ENCODE peak calls at places on chromosomes 7 and 10, in seven cellular contexts. One of them, this sample, is unnamed.
A peak's percentile ranks its signal among the peaks of the same experiment; 100 is the strongest.

GRCh38 chr7:147861058-147861716 is 729.4 kb upstream of the C7orf33 start:
- DNase-seq in GM06990: no peak
- DNase-seq in CD8-positive, alpha-beta T cell: no peak
- DNase-seq in bronchial epithelial cell: no peak
- DNase-seq in neural progenitor cell: no peak
- DNase-seq in kidney epithelial cell: no peak
- DNase-seq in psoas muscle: no peak
- DNase-seq in this sample: no peak

GRCh38 chr10:986137-986825 is 2.0 kb upstream of the GTPBP4 start:
- DNase-seq in CD8-positive, alpha-beta T cell: no peak
- DNase-seq in neural progenitor cell: no peak
- DNase-seq in bronchial epithelial cell: peak; percentile 91
- DNase-seq in kidney epithelial cell: peak; percentile 68
- DNase-seq in psoas muscle: no peak
- DNase-seq in GM06990: no peak
- DNase-seq in this sample: no peak

GRCh38 chr7:121624922-121625321 is 228.8 kb upstream of the FAM3C start:
- DNase-seq in CD8-positive, alpha-beta T cell: no peak
- DNase-seq in neural progenitor cell: no peak
- DNase-seq in GM06990: no peak
- DNase-seq in kidney epithelial cell: no peak
- DNase-seq in bronchial epithelial cell: no peak
- DNase-seq in psoas muscle: no peak
- DNase-seq in this sample: no peak

GRCh38 chr10:44011603-44011981 is 362.9 kb upstream of the ZNF32 start:
- DNase-seq in bronchial epithelial cell: no peak
- DNase-seq in kidney epithelial cell: no peak
- DNase-seq in CD8-positive, alpha-beta T cell: no peak
- DNase-seq in GM06990: no peak
- DNase-seq in psoas muscle: no peak
- DNase-seq in neural progenitor cell: no peak
- DNase-seq in this sample: no peak

GRCh38 chr10:84837877-84838276 is 509.5 kb downstream of the CCSER2 start:
- DNase-seq in neural progenitor cell: no peak
- DNase-seq in CD8-positive, alpha-beta T cell: no peak
- DNase-seq in kidney epithelial cell: no peak
- DNase-seq in GM06990: no peak
- DNase-seq in bronchial epithelial cell: no peak
- DNase-seq in psoas muscle: no peak
- DNase-seq in this sample: no peak

GRCh38 chr10:71748671-71749191 is 24.6 kb downstream of the VSIR start:
- DNase-seq in neural progenitor cell: no peak
- DNase-seq in psoas muscle: peak; percentile 74
- DNase-seq in GM06990: peak; percentile 65
- DNase-seq in kidney epithelial cell: no peak
- DNase-seq in bronchial epithelial cell: no peak
- DNase-seq in CD8-positive, alpha-beta T cell: peak; percentile 87
- DNase-seq in this sample: peak; percentile 90

GRCh38 chr7:100396421-100396982 is 23.2 kb downstream of the PILRA start:
- DNase-seq in psoas muscle: no peak
- DNase-seq in bronchial epithelial cell: no peak
- DNase-seq in GM06990: peak; percentile 86
- DNase-seq in neural progenitor cell: no peak
- DNase-seq in CD8-positive, alpha-beta T cell: no peak
- DNase-seq in kidney epithelial cell: no peak
- DNase-seq in this sample: peak; percentile 57

GRCh38 chr7:28858206-28858605 is 99.9 kb downstream of the TRIL start:
- DNase-seq in neural progenitor cell: no peak
- DNase-seq in psoas muscle: no peak
- DNase-seq in kidney epithelial cell: no peak
- DNase-seq in CD8-positive, alpha-beta T cell: no peak
- DNase-seq in bronchial epithelial cell: peak; percentile 98
- DNase-seq in GM06990: no peak
- DNase-seq in this sample: no peak

GRCh38 chr10:71801357-71801756 is 28.0 kb upstream of the VSIR start:
- DNase-seq in neural progenitor cell: no peak
- DNase-seq in psoas muscle: no peak
- DNase-seq in GM06990: peak; percentile 56
- DNase-seq in bronchial epithelial cell: no peak
- DNase-seq in CD8-positive, alpha-beta T cell: no peak
- DNase-seq in kidney epithelial cell: no peak
- DNase-seq in this sample: no peak

GRCh38 chr7:4634166-4634565 is 47.9 kb upstream of the FOXK1 start:
- DNase-seq in kidney epithelial cell: no peak
- DNase-seq in neural progenitor cell: no peak
- DNase-seq in GM06990: no peak
- DNase-seq in bronchial epithelial cell: peak; percentile 71
- DNase-seq in psoas muscle: no peak
- DNase-seq in CD8-positive, alpha-beta T cell: no peak
- DNase-seq in this sample: no peak

GRCh38 chr10:29204119-29204518 is 84.8 kb upstream of the LYZL1 start:
- DNase-seq in neural progenitor cell: peak; percentile 77
- DNase-seq in kidney epithelial cell: no peak
- DNase-seq in psoas muscle: no peak
- DNase-seq in GM06990: no peak
- DNase-seq in bronchial epithelial cell: no peak
- DNase-seq in CD8-positive, alpha-beta T cell: no peak
- DNase-seq in this sample: no peak

GRCh38 chr7:92025260-92025659 is 84.6 kb downstream of the AKAP9 start:
- DNase-seq in bronchial epithelial cell: peak; percentile 93
- DNase-seq in kidney epithelial cell: peak; percentile 14
- DNase-seq in CD8-positive, alpha-beta T cell: no peak
- DNase-seq in GM06990: no peak
- DNase-seq in neural progenitor cell: no peak
- DNase-seq in psoas muscle: no peak
- DNase-seq in this sample: no peak

GRCh38 chr7:116327751-116328150 is 117.4 kb downstream of the TES start:
- DNase-seq in neural progenitor cell: no peak
- DNase-seq in bronchial epithelial cell: peak; percentile 26
- DNase-seq in CD8-positive, alpha-beta T cell: no peak
- DNase-seq in GM06990: no peak
- DNase-seq in psoas muscle: no peak
- DNase-seq in kidney epithelial cell: peak; percentile 79
- DNase-seq in this sample: no peak

GRCh38 chr10:59234194-59234593 is 57.8 kb downstream of the PHYHIPL start:
- DNase-seq in bronchial epithelial cell: no peak
- DNase-seq in CD8-positive, alpha-beta T cell: no peak
- DNase-seq in neural progenitor cell: no peak
- DNase-seq in psoas muscle: no peak
- DNase-seq in kidney epithelial cell: no peak
- DNase-seq in GM06990: no peak
- DNase-seq in this sample: no peak

DNA sequence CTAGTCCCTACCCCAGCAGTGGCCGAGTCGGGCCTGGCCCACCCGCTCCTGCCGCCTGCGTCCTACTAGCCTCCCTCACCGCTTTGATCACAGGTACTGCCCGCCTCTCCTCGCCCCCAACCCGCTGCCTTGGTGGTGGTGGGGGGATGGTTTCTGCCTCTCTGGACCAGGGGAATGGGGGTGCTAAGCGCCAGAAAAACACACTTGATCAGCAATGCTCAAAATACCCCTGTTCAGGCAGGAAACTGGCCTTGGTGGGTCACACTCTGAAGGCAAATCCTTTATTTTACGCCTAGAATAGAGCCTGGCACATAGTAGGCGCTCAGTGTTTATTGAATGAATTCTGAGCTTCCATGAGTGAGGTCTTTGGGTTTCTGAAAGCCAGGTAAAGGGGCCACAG is 1.0 kb upstream of the CRTAC1 start:
- DNase-seq in psoas muscle: no peak
- DNase-seq in bronchial epithelial cell: no peak
- DNase-seq in GM06990: no peak
- DNase-seq in kidney epithelial cell: no peak
- DNase-seq in CD8-positive, alpha-beta T cell: no peak
- DNase-seq in neural progenitor cell: no peak
- DNase-seq in this sample: no peak
- H3K4me3 ChIP-seq in psoas muscle: no peak overlapping the region
- H3K4me3 ChIP-seq in bronchial epithelial cell: no peak overlapping the region
- H3K4me3 ChIP-seq in GM06990: no peak overlapping the region
- H3K4me3 ChIP-seq in kidney epithelial cell: no peak overlapping the region
- H3K4me3 ChIP-seq in CD8-positive, alpha-beta T cell: no peak overlapping the region
- H3K4me3 ChIP-seq in neural progenitor cell: peak overlapping the region; percentile 69
- H3K4me3 ChIP-seq in this sample: no peak overlapping the region

GRCh38 chr10:127989481-127989964 is 82.6 kb downstream of the PTPRE start:
- DNase-seq in psoas muscle: no peak
- DNase-seq in CD8-positive, alpha-beta T cell: no peak
- DNase-seq in kidney epithelial cell: no peak
- DNase-seq in GM06990: no peak
- DNase-seq in neural progenitor cell: no peak
- DNase-seq in bronchial epithelial cell: no peak
- DNase-seq in this sample: no peak
- H3K4me3 ChIP-seq in psoas muscle: no peak overlapping the region
- H3K4me3 ChIP-seq in CD8-positive, alpha-beta T cell: no peak overlapping the region
- H3K4me3 ChIP-seq in kidney epithelial cell: no peak overlapping the region
- H3K4me3 ChIP-seq in GM06990: no peak overlapping the region
- H3K4me3 ChIP-seq in neural progenitor cell: no peak overlapping the region
- H3K4me3 ChIP-seq in bronchial epithelial cell: no peak overlapping the region
- H3K4me3 ChIP-seq in this sample: no peak overlapping the region

GRCh38 chr7:47573758-47574472 is 8.0 kb downstream of the TNS3 start:
- DNase-seq in bronchial epithelial cell: peak; percentile 81
- DNase-seq in neural progenitor cell: no peak
- DNase-seq in GM06990: no peak
- DNase-seq in psoas muscle: no peak
- DNase-seq in kidney epithelial cell: peak; percentile 48
- DNase-seq in CD8-positive, alpha-beta T cell: no peak
- DNase-seq in this sample: no peak

GRCh38 chr7:47576031-47576908 is 5.6 kb downstream of the TNS3 start:
- DNase-seq in GM06990: no peak
- DNase-seq in bronchial epithelial cell: peak; percentile 56
- DNase-seq in neural progenitor cell: peak; percentile 7
- DNase-seq in psoas muscle: peak; percentile 77
- DNase-seq in CD8-positive, alpha-beta T cell: no peak
- DNase-seq in kidney epithelial cell: no peak
- DNase-seq in this sample: no peak

GRCh38 chr7:47572939-47573757 is 8.8 kb downstream of the TNS3 start:
- DNase-seq in CD8-positive, alpha-beta T cell: no peak
- DNase-seq in kidney epithelial cell: no peak
- DNase-seq in psoas muscle: no peak
- DNase-seq in GM06990: no peak
- DNase-seq in bronchial epithelial cell: no peak
- DNase-seq in neural progenitor cell: no peak
- DNase-seq in this sample: no peak

GRCh38 chr7:47576909-47577255 is 5.0 kb downstream of the TNS3 start:
- DNase-seq in psoas muscle: no peak
- DNase-seq in kidney epithelial cell: no peak
- DNase-seq in CD8-positive, alpha-beta T cell: no peak
- DNase-seq in GM06990: no peak
- DNase-seq in neural progenitor cell: no peak
- DNase-seq in bronchial epithelial cell: no peak
- DNase-seq in this sample: no peak

DNA sequence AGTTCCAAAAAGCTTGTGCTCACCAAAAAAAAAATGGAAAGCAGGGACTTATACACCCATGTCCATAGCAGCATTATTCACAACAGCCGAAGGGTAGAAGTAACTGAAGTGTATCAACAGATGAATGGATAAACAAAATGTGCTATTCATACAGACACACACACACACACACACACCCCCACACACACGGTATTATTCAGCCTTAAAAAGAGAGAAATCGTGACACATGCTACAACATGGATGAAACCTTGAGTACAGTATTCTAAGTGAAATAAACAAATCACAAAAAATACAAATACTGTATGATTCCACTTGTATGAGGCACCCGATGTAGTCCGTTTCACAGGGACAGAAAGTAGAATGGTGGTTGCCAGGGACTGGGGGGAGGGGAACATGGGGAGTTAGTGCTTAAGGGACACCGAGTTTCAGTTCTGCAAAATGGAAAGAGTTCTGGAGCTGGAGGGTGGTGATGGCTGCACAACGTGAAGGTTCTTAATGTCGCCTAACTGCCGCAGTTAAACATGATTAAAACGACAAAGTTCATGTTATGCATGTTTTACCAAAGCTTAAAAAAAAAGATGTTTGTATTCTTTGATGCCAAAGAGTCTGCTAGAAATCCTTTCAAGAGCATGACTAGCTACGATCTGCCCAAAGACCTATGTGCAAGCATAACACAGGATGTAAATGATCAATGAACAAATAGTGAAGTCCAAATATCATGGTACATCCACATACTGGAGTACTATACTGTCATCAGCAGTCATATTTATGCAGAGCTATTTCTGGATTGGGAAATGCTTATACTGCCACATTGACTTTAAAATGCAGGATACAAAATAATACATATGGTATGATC is 7.2 kb downstream of the TNS3 start:
- DNase-seq in neural progenitor cell: no peak
- DNase-seq in bronchial epithelial cell: peak; percentile 75
- DNase-seq in psoas muscle: no peak
- DNase-seq in kidney epithelial cell: no peak
- DNase-seq in CD8-positive, alpha-beta T cell: no peak
- DNase-seq in GM06990: peak; percentile 50
- DNase-seq in this sample: peak; percentile 43
- H3K4me3 ChIP-seq in neural progenitor cell: no peak overlapping the region
- H3K4me3 ChIP-seq in bronchial epithelial cell: no peak overlapping the region
- H3K4me3 ChIP-seq in psoas muscle: no peak overlapping the region
- H3K4me3 ChIP-seq in kidney epithelial cell: no peak overlapping the region
- H3K4me3 ChIP-seq in CD8-positive, alpha-beta T cell: no peak overlapping the region
- H3K4me3 ChIP-seq in GM06990: no peak overlapping the region
- H3K4me3 ChIP-seq in this sample: no peak overlapping the region

DNA sequence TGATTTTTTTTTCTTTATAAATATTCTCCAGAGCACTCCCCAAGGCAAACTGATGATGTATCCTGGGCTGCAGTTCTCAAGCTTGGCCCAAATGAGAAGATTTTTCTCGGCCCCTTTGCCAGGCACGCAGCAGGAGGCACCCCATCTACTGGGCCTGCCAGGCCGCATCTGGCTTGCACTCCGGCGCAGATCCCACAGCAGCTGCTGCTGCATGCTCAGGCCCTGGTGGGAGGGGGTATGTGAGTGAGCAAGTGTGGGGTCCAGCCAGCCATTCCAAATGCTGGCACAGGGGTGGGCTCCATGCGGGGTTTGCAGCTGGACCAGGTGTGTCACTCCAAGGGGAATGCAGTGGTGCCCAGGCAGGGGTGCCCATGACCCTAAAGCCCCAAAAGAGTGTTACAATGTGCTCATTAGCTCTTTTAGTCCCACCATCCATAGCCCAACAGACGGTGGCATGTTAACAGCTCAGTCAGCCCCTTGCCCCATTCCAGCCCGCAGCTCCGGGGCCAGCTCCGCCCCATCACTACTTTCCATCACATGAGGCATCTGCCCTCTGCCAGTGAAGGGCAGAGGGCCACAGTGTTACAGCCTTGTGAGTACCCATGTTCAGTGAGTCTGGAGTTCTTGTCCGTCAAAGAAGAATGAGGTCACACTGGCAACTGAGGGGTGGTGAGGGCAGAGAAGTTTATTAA is 25.9 kb downstream of the OAT start:
- DNase-seq in neural progenitor cell: no peak
- DNase-seq in CD8-positive, alpha-beta T cell: no peak
- DNase-seq in kidney epithelial cell: no peak
- DNase-seq in GM06990: no peak
- DNase-seq in bronchial epithelial cell: no peak
- DNase-seq in psoas muscle: no peak
- DNase-seq in this sample: no peak
- H3K4me3 ChIP-seq in neural progenitor cell: no peak overlapping the region
- H3K4me3 ChIP-seq in CD8-positive, alpha-beta T cell: no peak overlapping the region
- H3K4me3 ChIP-seq in kidney epithelial cell: no peak overlapping the region
- H3K4me3 ChIP-seq in GM06990: no peak overlapping the region
- H3K4me3 ChIP-seq in bronchial epithelial cell: no peak overlapping the region
- H3K4me3 ChIP-seq in psoas muscle: no peak overlapping the region
- H3K4me3 ChIP-seq in this sample: no peak overlapping the region